ENCODE peak calls at places on chromosome 1, in ten cellular contexts. P is Peyer's patch; V is esophagus squamous epithelium; M is right cardiac atrium; T is CD4-positive, alpha-beta T cell; K is CD8-positive, alpha-beta T cell; G is HAP-1; E is PC-3; Q is prostate gland; H is naive thymus-derived CD4-positive, alpha-beta T cell. F is an unnamed sample.

GRCh38 chr1:150106331-150106730 is 38.8 kb downstream of the VPS45 start:
- DNase-seq in G (no peak), H (peak; percentile 29), Q (no peak), E (no peak), M (no peak), K (peak; percentile 25), V (no peak), T (no peak), P (no peak), F (no peak)

GRCh38 chr1:154191990-154192450 is at the start of gene TPM3:
- DNase-seq in E (no peak), T (no peak), K (no peak), Q (no peak), P (no peak), G (no peak), H (no peak), M (no peak), V (no peak), F (no peak)

GRCh38 chr1:18884419-18884717 is 18.0 kb downstream of the ALDH4A1 start:
- DNase-seq in Q (no peak), P (no peak), V (no peak), T (no peak), H (no peak), M (no peak), E (no peak), K (no peak), G (no peak), F (no peak)

GRCh38 chr1:36515315-36516138 is 32.8 kb upstream of the CSF3R start:
- DNase-seq in V (no peak), Q (no peak), P (no peak), G (no peak), E (no peak), H (no peak), M (no peak), K (no peak), T (no peak), F (no peak)

GRCh38 chr1:182622795-182623528 is 18.8 kb upstream of the RGS16 start:
- DNase-seq in P (no peak), H (no peak), G (no peak), K (no peak), E (no peak), V (no peak), T (no peak), M (no peak), Q (no peak), F (no peak)

GRCh38 chr1:19651141-19651737 is 7.1 kb downstream of the NBL1 start:
- DNase-seq in V (no peak), T (peak; percentile 56), M (peak; percentile 87), G (peak; percentile 68), E (peak; percentile 16), Q (peak; percentile 40), K (peak; percentile 54), H (peak; percentile 40), P (peak; percentile 74), F (peak; percentile 24)

GRCh38 chr1:27428316-27429028 is 36.0 kb downstream of the GPR3 start:
- DNase-seq in M (peak; percentile 67), V (no peak), P (no peak), K (no peak), G (no peak), T (no peak), H (no peak), Q (no peak), E (no peak), F (no peak)

GRCh38 chr1:94121411-94121821 is 468 bp upstream of the ABCA4 start:
- DNase-seq in Q (no peak), E (no peak), T (no peak), K (no peak), P (no peak), V (no peak), M (no peak), G (no peak), H (no peak), F (no peak)

GRCh38 chr1:34929853-34930701 is 627 bp upstream of the DLGAP3 start:
- DNase-seq in G (peak; percentile 17), Q (no peak), V (no peak), T (no peak), M (no peak), E (no peak), H (no peak), K (no peak), P (no peak), F (no peak)

GRCh38 chr1:9776685-9777084 is 47.1 kb downstream of the CLSTN1 start:
- DNase-seq in H (no peak), G (no peak), T (no peak), E (no peak), V (no peak), Q (no peak), P (no peak), M (no peak), K (no peak), F (no peak)

GRCh38 chr1:227789881-227790400 is 25.5 kb upstream of the PRSS38 start:
- DNase-seq in M (no peak), Q (no peak), T (no peak), V (no peak), G (no peak), P (no peak), H (no peak), E (no peak), K (peak; percentile 9), F (no peak)

GRCh38 chr1:186859995-186860394 is 31.2 kb downstream of the PLA2G4A start:
- DNase-seq in G (no peak), E (no peak), V (no peak), H (no peak), P (no peak), K (no peak), Q (no peak), M (no peak), T (no peak), F (no peak)

GRCh38 chr1:234734412-234734835 is 124.4 kb upstream of the IRF2BP2 start:
- DNase-seq in M (no peak), E (no peak), Q (no peak), K (no peak), V (no peak), H (no peak), T (no peak), G (no peak), P (no peak), F (no peak)

GRCh38 chr1:160993544-160993943 is 27.4 kb downstream of the F11R start:
- DNase-seq in Q (no peak), K (no peak), H (no peak), G (no peak), E (peak; percentile 78), P (no peak), M (no peak), V (no peak), T (no peak), F (no peak)

GRCh38 chr1:23362218-23362713 is 7.4 kb downstream of the ZNF436 start:
- DNase-seq in M (no peak), G (no peak), Q (no peak), T (no peak), V (no peak), K (no peak), H (no peak), P (no peak), E (no peak), F (no peak)
- H3K9me3 ChIP-seq in M (peaks cover 14% of the 10 kb centered on the region), G (peaks cover 45% of the 10 kb centered on the region), Q (peaks cover 8% of the 10 kb centered on the region), T (peaks cover 44% of the 10 kb centered on the region), V (peaks cover 16% of the 10 kb centered on the region), K (peaks cover 31% of the 10 kb centered on the region), H (peaks cover 10% of the 10 kb centered on the region), P (peaks cover 9% of the 10 kb centered on the region), E (peaks cover 47% of the 10 kb centered on the region), F (peaks cover 21% of the 10 kb centered on the region)

GRCh38 chr1:44713321-44713781 is 17.6 kb downstream of the RNU5D-1 start:
- DNase-seq in M (no peak), E (peak; percentile 71), P (peak; percentile 72), Q (no peak), K (no peak), G (no peak), H (no peak), V (no peak), T (no peak), F (no peak)

GRCh38 chr1:44705470-44705869 is 25.5 kb downstream of the RNU5D-1 start:
- DNase-seq in T (no peak), G (no peak), H (no peak), V (no peak), P (no peak), Q (no peak), M (no peak), E (no peak), K (no peak), F (no peak)

GRCh38 chr1:44707112-44707881 is 23.7 kb downstream of the RNU5D-1 start:
- DNase-seq in Q (no peak), M (no peak), H (no peak), G (no peak), K (no peak), P (peak; percentile 10), V (no peak), E (peak; percentile 96), T (no peak), F (no peak)

GRCh38 chr1:44705938-44706337 is 25.0 kb downstream of the RNU5D-1 start:
- DNase-seq in Q (no peak), T (no peak), K (no peak), M (no peak), G (no peak), V (no peak), E (no peak), H (no peak), P (no peak), F (no peak)

GRCh38 chr1:44707959-44708831 is 22.8 kb downstream of the RNU5D-1 start:
- DNase-seq in P (no peak), M (no peak), V (no peak), H (peak; percentile 35), T (no peak), E (peak; percentile 57), G (peak; percentile 72), Q (no peak), K (peak; percentile 26), F (no peak)
- H3K9me3 ChIP-seq in P (no peaks in the 10 kb centered on the region), M (no peaks in the 10 kb centered on the region), V (no peaks in the 10 kb centered on the region), H (no peaks in the 10 kb centered on the region), T (no peaks in the 10 kb centered on the region), E (no peaks in the 10 kb centered on the region), G (no peaks in the 10 kb centered on the region), Q (no peaks in the 10 kb centered on the region), K (no peaks in the 10 kb centered on the region), F (no peaks in the 10 kb centered on the region)

DNA sequence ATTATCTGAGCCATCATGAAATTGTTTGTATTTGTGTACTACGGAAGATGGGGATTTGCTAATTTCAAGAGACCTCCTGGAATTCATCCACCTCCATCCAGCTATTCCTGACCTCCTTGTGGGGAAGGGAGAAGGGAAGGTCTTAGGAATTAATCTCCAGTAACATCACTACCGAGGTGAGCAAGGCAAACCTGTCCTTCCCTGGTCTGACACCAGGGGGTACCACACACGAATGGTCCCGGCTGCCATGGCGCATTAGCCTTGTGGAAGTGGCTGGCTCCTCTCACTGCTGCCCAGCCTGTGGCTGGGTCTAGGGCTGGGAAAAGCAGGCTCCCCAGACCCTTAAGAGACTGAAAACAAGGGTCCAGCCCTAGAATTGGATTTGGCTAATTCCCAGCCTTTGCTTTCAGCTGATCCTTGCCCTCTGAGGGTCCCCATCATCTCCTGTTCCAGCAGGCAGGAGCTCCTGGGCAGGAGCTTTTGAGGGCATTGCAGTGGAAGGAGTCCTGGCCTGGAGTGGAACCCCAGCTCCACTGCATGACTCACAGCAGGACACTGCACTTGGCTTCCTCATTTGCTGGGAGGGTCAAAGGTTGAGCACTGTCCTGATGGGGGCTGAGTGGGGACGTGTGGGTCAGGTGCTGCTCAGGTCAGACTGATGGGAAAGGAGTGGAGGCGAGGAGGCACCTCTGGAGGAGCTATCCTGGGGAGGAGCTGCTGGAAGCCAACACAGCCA is 34.8 kb downstream of the RIMS3 start:
- DNase-seq in V (no peak), Q (no peak), E (peak; percentile 25), T (no peak), H (no peak), P (peak; percentile 53), K (peak; percentile 20), M (peak; percentile 60), G (peak; percentile 71), F (no peak)
- H3K9me3 ChIP-seq in V (no peaks in the 10 kb centered on the region), Q (no peaks in the 10 kb centered on the region), E (no peaks in the 10 kb centered on the region), T (no peaks in the 10 kb centered on the region), H (no peaks in the 10 kb centered on the region), P (no peaks in the 10 kb centered on the region), K (no peaks in the 10 kb centered on the region), M (no peaks in the 10 kb centered on the region), G (no peaks in the 10 kb centered on the region), F (no peaks in the 10 kb centered on the region)

GRCh38 chr1:184187097-184187496 is 135.6 kb downstream of the TSEN15 start:
- DNase-seq in M (peak; percentile 47), V (no peak), H (no peak), K (no peak), E (no peak), Q (no peak), P (no peak), G (no peak), T (no peak), F (no peak)
- H3K9me3 ChIP-seq in M (no peaks in the 10 kb centered on the region), V (no peaks in the 10 kb centered on the region), H (no peaks in the 10 kb centered on the region), K (no peaks in the 10 kb centered on the region), E (no peaks in the 10 kb centered on the region), Q (no peaks in the 10 kb centered on the region), P (no peaks in the 10 kb centered on the region), G (no peaks in the 10 kb centered on the region), T (no peaks in the 10 kb centered on the region), F (no peaks in the 10 kb centered on the region)